ENCODE peak calls at places on chromosome 17, in eight cellular contexts. F is T follicular helper cell; C is NCI-H774; T is mucosa of gallbladder; I is stomach; B is iris pigment epithelial cell; N is NCI-H69; X is stimulated activated CD8-positive, alpha-beta memory T cell treated with anti-CD3 and anti-CD28 coated beads, Interleukin-15, amount 100 ng/mL, for 24 hours. R is an unnamed sample.

GRCh38 chr17:76273435-76273921 is 8.3 kb downstream of the UBALD2 start:
- DNase-seq in B (no peak), N (no peak), X (no peak), F (no peak), I (no peak), C (no peak), T (no peak), R (no peak)

GRCh38 chr17:82475458-82475857 is 16.9 kb downstream of the NARF start:
- DNase-seq in I (no peak), B (peak), F (no peak), N (no peak), T (no peak), X (no peak), C (no peak), R (no peak)

GRCh38 chr17:1022278-1023024 is 25.5 kb downstream of the TIMM22 start:
- DNase-seq in B (no peak), C (no peak), T (no peak), N (no peak), I (no peak), F (no peak), X (no peak), R (no peak)

GRCh38 chr17:9240659-9241370 is 219.5 kb downstream of the NTN1 start:
- DNase-seq in F (no peak), B (no peak), N (no peak), X (no peak), C (no peak), I (peak), T (peak), R (no peak)

GRCh38 chr17:16108858-16109257 is 106.5 kb downstream of the NCOR1 start:
- DNase-seq in X (no peak), F (no peak), C (no peak), T (no peak), N (no peak), B (no peak), I (no peak), R (no peak)

GRCh38 chr17:78953356-78954350 is 26.1 kb downstream of the LGALS3BP start:
- DNase-seq in N (peak), F (no peak), B (no peak), C (no peak), T (no peak), I (no peak), X (no peak), R (no peak)

GRCh38 chr17:57636274-57636673 is 108.8 kb downstream of the CCDC182 start:
- DNase-seq in X (no peak), F (no peak), B (no peak), T (no peak), C (no peak), N (no peak), I (no peak), R (no peak)

GRCh38 chr17:50311112-50311460 is 34.8 kb upstream of the XYLT2 start:
- DNase-seq in I (no peak), F (no peak), N (peak), T (no peak), C (no peak), X (no peak), B (no peak), R (no peak)

GRCh38 chr17:76193616-76194015 is 46.7 kb downstream of the RNF157 start:
- DNase-seq in N (no peak), F (no peak), B (no peak), I (no peak), T (no peak), X (no peak), C (peak), R (no peak)

GRCh38 chr17:27608330-27609230 is 22.4 kb upstream of the LGALS9 start:
- DNase-seq in X (no peak), C (no peak), I (no peak), B (no peak), T (no peak), F (no peak), N (no peak), R (no peak)

GRCh38 chr17:79077587-79077986 is 3.0 kb downstream of the ENGASE start:
- DNase-seq in C (no peak), X (no peak), I (no peak), T (no peak), N (no peak), F (no peak), B (no peak), R (no peak)

GRCh38 chr17:32523827-32524552 is 37.2 kb downstream of the CDK5R1 start:
- DNase-seq in F (no peak), B (no peak), C (no peak), T (no peak), I (no peak), N (no peak), X (no peak), R (no peak)

GRCh38 chr17:76868669-76869208 is 535 bp downstream of the MGAT5B start:
- DNase-seq in I (no peak), X (no peak), N (peak), B (no peak), F (no peak), C (peak), T (no peak), R (no peak)

GRCh38 chr17:43608313-43608712 is 53.4 kb downstream of the MEOX1 start:
- DNase-seq in T (no peak), X (no peak), B (peak), F (no peak), C (no peak), I (no peak), N (no peak), R (no peak)

GRCh38 chr17:41930009-41930832 is at the start of gene ODAD4:
- DNase-seq in B (peak), T (peak), F (peak), X (peak), N (peak), C (peak), I (peak), R (peak)

GRCh38 chr17:66507103-66507923 is 204.9 kb downstream of the PRKCA start:
- DNase-seq in T (no peak), B (peak), F (no peak), I (no peak), X (no peak), N (peak), C (no peak), R (no peak)

GRCh38 chr17:1852327-1852726 is 22.5 kb downstream of the RPA1 start:
- DNase-seq in F (no peak), C (no peak), N (no peak), X (no peak), I (no peak), B (no peak), T (no peak), R (no peak)